ENCODE peak calls at places on chromosome 19, in five cellular contexts. E, S, Q, J and G are unnamed samples.

GRCh38 chr19:21264416-21264815 is 64.8 kb downstream of the ZNF708 start:
- DNase-seq in Q (no peak), S (no peak), E (no peak), J (no peak), G (no peak)

GRCh38 chr19:17052439-17052838 is 22.8 kb downstream of the HAUS8 start:
- DNase-seq in E (peak; percentile 60), J (no peak), S (no peak), Q (no peak), G (no peak)

GRCh38 chr19:42252365-42253244 is 2.3 kb downstream of the ERF start:
- DNase-seq in S (no peak), E (peak; percentile 71), J (no peak), Q (peak; percentile 46), G (no peak)

GRCh38 chr19:13026478-13026999 is 31.3 kb downstream of the NFIX start:
- DNase-seq in J (no peak), E (peak; percentile 63), Q (no peak), S (peak; percentile 56), G (no peak)

GRCh38 chr19:33503791-33504444 is 17.7 kb downstream of the PEPD start:
- DNase-seq in S (no peak), J (no peak), Q (no peak), E (no peak), G (no peak)

GRCh38 chr19:54114340-54114826 is 1.1 kb downstream of the TFPT start:
- DNase-seq in J (no peak), S (no peak), Q (no peak), E (peak; percentile 38), G (peak; percentile 36)

GRCh38 chr19:14248578-14249011 is 42.6 kb upstream of the ADGRL1 start:
- DNase-seq in E (peak; percentile 9), Q (peak; percentile 18), S (peak; percentile 82), J (no peak), G (peak; percentile 65)

GRCh38 chr19:5850743-5851293 is 431 bp downstream of the FUT3 start:
- DNase-seq in S (no peak), Q (no peak), E (peak; percentile 65), J (no peak), G (no peak)

GRCh38 chr19:55379161-55379560 is 2.5 kb downstream of the TMEM190 start:
- DNase-seq in Q (no peak), S (no peak), J (no peak), E (no peak), G (no peak)

GRCh38 chr19:10936661-10937084 is 8.1 kb downstream of the TIMM29 start:
- DNase-seq in Q (no peak), E (peak; percentile 83), S (peak; percentile 73), J (peak; percentile 71), G (peak; percentile 76)